ENCODE peak calls at places on chromosomes 16 and 17, in six cellular contexts. W is cardiac muscle cell, E is adrenal gland, P is AG09309, F is uterus, T is lung. J is an unnamed sample.
A peak's percentile ranks its signal among the peaks of the same experiment; 100 is the strongest.

GRCh38 chr17:74547736-74548135 is 1.8 kb upstream of the CD300C start:
- DNase-seq in W (no peak), E (no peak), P (no peak), F (no peak), T (no peak), J (no peak)

GRCh38 chr16:52446076-52446475 is 100.9 kb downstream of the TOX3 start:
- DNase-seq in W (no peak), E (no peak), P (no peak), F (no peak), T (no peak), J (no peak)

GRCh38 chr16:20868890-20869289 is 31.3 kb downstream of the DCUN1D3 start:
- DNase-seq in W (peak; percentile 9), E (peak; percentile 89), P (no peak), F (peak; percentile 82), T (peak; percentile 80), J (peak; percentile 51)

GRCh38 chr17:37813753-37814152 is 68.9 kb upstream of the HNF1B start:
- DNase-seq in W (no peak), E (no peak), P (peak; percentile 56), F (no peak), T (no peak), J (peak; percentile 68)

GRCh38 chr17:1498233-1498632 is 5.7 kb upstream of the MYO1C start:
- DNase-seq in W (no peak), E (no peak), P (no peak), F (no peak), T (no peak), J (no peak)

GRCh38 chr17:28115046-28115445 is 72.6 kb downstream of the NLK start:
- DNase-seq in W (no peak), E (no peak), P (no peak), F (no peak), T (no peak), J (no peak)

GRCh38 chr16:78993342-78993741 is 607.2 kb downstream of the MAF start:
- DNase-seq in W (peak; percentile 73), E (no peak), P (no peak), F (no peak), T (no peak), J (no peak)

GRCh38 chr16:27679899-27680298 is 130.0 kb downstream of the KATNIP start:
- DNase-seq in W (no peak), E (no peak), P (no peak), F (no peak), T (no peak), J (no peak)

GRCh38 chr17:48259710-48260291 is 152.2 kb downstream of the SNX11 start:
- DNase-seq in W (peak; percentile 32), E (no peak), P (no peak), F (no peak), T (no peak), J (peak; percentile 67)

GRCh38 chr16:52463904-52464303 is 83.0 kb downstream of the TOX3 start:
- DNase-seq in W (no peak), E (no peak), P (no peak), F (no peak), T (no peak), J (no peak)

GRCh38 chr17:57811633-57812280 is 38.1 kb downstream of the MRPS23 start:
- DNase-seq in W (no peak), E (no peak), P (no peak), F (no peak), T (no peak), J (no peak)

DNA sequence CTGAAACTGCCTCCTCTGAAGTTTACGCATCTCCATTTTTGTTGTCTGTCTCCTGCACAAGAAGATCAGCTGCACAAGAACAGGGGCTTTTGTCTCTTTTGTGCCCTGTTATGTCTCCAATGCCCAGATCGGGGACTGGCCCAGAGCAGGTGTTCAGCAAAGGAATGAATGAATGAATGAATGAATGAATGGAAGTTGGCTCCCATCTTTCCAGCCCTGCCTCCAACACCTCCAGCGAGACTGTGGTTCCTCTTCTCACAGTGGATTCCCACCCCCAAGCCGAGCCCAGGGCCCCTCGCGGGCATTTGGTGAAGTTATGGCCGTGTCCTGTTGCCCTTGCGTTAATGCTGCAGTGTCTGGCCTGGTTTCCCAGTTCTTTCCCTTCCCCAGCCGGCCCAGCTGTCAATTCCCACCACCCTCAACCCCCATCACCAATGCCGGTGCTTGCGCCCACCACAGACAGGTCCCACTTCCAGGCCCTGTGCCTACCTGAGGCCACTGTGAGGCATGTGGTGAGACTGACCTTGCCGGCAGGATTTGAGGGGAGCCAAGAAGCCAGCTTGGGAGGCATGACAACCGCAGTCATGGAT is 21.3 kb upstream of the KCNJ12 start:
- DNase-seq in W (no peak), E (no peak), P (no peak), F (no peak), T (no peak), J (no peak)
- H3K4me3 ChIP-seq in W (no peak overlapping the region), E (no peak overlapping the region), P (no peak overlapping the region), F (no peak overlapping the region), T (no peak overlapping the region), J (no peak overlapping the region)

DNA sequence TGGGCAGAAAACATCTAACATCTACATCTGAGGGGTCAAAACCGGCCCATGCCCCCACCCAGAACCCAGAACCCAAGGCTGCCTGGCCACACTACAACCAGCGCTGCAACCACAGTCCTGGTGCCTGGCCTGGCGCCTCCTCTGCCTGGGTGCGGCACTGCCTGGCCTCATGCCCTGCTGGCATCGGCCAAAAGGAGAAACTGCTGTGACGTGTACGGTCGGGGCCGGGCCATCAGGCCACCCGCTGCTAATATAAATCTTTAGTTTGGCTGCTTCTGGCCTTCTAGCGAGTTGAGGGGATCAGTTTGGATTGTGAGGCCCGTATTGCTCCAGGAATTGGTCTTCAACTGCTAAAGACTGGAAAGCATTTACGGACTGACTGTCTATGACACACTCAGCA is 22.8 kb downstream of the TMEM204 start:
- DNase-seq in W (no peak), E (no peak), P (no peak), F (no peak), T (no peak), J (peak; percentile 51)
- TF ChIP-seq CTCF in W (no peak), E (no peak), P (no peak), F (no peak), T (no peak), J (peak; percentile 18)

DNA sequence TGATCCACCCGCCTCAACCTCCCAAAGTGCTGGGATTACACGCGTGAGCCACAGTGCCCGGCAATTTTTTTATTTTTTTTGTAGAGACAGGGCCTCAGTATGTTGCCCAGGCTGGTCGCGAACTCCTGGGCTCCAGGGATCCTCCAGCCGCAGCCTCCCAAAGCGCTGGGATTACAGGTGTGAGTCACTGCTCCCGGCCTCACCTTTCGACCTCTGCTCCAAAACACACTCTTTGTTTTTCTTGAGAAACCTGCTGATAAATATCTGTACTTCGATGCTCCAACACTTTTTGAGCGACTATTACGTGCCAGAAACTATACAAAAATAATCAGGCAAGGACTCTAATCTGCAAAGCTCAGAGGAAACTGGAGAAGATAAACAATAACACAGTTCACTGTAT is 1.0 kb downstream of the MED1 start:
- DNase-seq in W (no peak), E (no peak), P (no peak), F (no peak), T (no peak), J (no peak)
- H3K4me3 ChIP-seq in W (peak overlapping the region; percentile 76), E (no peak overlapping the region), P (peak overlapping the region; percentile 98), F (no peak overlapping the region), T (no peak overlapping the region), J (peak overlapping the region; percentile 99)

GRCh38 chr17:78020717-78021108 is 62.2 kb downstream of the TNRC6C start:
- DNase-seq in W (no peak), E (no peak), P (no peak), F (no peak), T (no peak), J (no peak)

GRCh38 chr17:78016852-78017251 is 58.3 kb downstream of the TNRC6C start:
- DNase-seq in W (no peak), E (no peak), P (no peak), F (no peak), T (no peak), J (no peak)

GRCh38 chr17:78019976-78020716 is 61.6 kb downstream of the TNRC6C start:
- DNase-seq in W (no peak), E (no peak), P (no peak), F (no peak), T (no peak), J (no peak)

GRCh38 chr17:78022425-78022824 is 63.9 kb downstream of the TNRC6C start:
- DNase-seq in W (no peak), E (no peak), P (no peak), F (no peak), T (no peak), J (no peak)

DNA sequence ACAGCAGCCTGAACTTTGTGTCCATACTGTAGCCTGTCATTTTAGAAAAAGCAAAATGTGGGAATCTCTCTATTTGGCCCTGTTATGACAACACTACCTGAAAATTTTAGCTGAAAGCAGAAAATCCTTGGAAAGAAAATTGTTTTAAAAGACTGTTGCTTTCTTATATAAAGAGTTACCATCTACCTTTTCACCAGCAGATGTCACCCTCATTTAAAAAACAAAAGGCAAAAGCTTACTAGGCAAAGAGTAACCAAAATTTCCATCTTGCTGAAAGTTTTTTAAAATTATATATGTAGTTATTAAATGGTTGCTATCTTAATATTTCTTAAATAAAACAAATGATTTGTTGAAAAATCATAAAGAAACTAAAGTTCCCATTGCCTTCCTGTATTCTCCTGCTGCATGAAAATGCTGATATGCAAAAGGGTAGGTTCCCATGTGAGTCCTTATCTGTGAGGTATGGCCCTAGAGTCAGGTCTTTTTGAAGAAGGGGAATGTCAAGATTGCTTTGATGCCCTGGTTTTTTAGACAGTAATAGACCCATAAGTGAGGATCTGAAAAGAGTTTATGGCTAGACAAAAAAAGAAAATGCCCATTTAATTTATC is 61.0 kb downstream of the TNRC6C start:
- DNase-seq in W (no peak), E (no peak), P (no peak), F (no peak), T (no peak), J (peak; percentile 71)
- TF ChIP-seq CTCF in W (peak; percentile 53), E (peak; percentile 56), P (peak; percentile 54), F (peak; percentile 48), T (peak; percentile 26), J (peak; percentile 57)

GRCh38 chr17:30995347-30995746 is 24.5 kb downstream of the RNF135 start:
- DNase-seq in W (no peak), E (no peak), P (no peak), F (no peak), T (no peak), J (peak; percentile 60)
- H3K4me3 ChIP-seq in W (no peak overlapping the region), E (no peak overlapping the region), P (no peak overlapping the region), F (no peak overlapping the region), T (no peak overlapping the region), J (no peak overlapping the region)

DNA sequence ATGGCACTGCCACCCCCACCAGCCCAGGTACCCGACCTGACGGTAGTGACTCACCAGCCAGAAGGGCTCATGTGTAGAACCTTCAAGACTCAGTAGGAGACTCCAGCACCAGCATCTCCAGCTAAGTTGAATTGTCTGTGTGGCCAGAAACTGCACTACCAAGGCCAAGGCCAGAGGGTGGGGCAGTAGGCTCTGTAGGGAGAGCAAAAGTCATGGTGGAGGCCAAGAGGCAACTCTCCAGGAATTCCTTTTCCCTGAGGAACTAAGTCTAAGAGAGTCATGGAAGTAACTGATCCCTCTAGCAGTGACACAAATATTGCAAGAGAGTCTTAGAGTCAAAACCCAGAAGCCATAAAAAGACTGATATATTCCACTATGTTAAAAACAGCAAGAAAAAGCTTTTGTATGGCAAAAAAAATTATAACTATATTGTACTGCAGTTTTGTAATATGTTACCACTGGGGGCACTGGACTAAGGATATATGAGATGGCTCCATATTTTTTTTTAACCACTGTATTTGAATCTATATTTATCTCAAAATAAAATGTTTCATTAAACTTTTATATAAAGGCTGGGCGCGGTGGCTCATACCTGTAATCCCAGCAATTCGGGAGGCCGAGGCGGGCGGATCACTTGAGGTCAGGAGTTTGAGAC is 30.2 kb upstream of the GUCY2D start:
- DNase-seq in W (no peak), E (no peak), P (no peak), F (no peak), T (no peak), J (peak; percentile 48)
- TF ChIP-seq CTCF in W (peak; percentile 30), E (peak; percentile 9), P (peak; percentile 28), F (no peak), T (no peak), J (peak; percentile 39)